ENCODE peak calls at places on chromosomes 11 and 22, in five cellular contexts. Y is left colon; P is psoas muscle; K is WTC11; I is stimulated activated CD8-positive, alpha-beta memory T cell treated with anti-CD3 and anti-CD28 coated beads, Interleukin-15, amount 100 ng/mL, for 1 hour. Z is an unnamed sample.

GRCh38 chr11:116342148-116342547 is 430.6 kb downstream of the BUD13 start:
- DNase-seq in Y (no peak), P (no peak), K (no peak), I (no peak), Z (no peak)

GRCh38 chr22:37077802-37078448 is 26.4 kb downstream of the KCTD17 start:
- DNase-seq in Y (peak; percentile 75), P (peak; percentile 52), K (peak; percentile 89), I (peak; percentile 73), Z (no peak)

GRCh38 chr22:49046546-49047305 is 780.9 kb downstream of the BRD1 start:
- DNase-seq in Y (peak; percentile 32), P (no peak), K (peak; percentile 90), I (no peak), Z (no peak)

GRCh38 chr11:59141673-59142460 is 789 bp upstream of the FAM111A start:
- DNase-seq in Y (no peak), P (no peak), K (no peak), I (no peak), Z (no peak)

GRCh38 chr11:9060700-9061111 is 30.7 kb downstream of the SCUBE2 start:
- DNase-seq in Y (no peak), P (no peak), K (peak; percentile 41), I (no peak), Z (no peak)

GRCh38 chr11:69538840-69539239 is 57.4 kb downstream of the LINC01488 start:
- DNase-seq in Y (no peak), P (no peak), K (no peak), I (no peak), Z (no peak)

GRCh38 chr11:14446701-14447169 is 52.9 kb downstream of the COPB1 start:
- DNase-seq in Y (no peak), P (no peak), K (no peak), I (no peak), Z (no peak)

GRCh38 chr22:20545681-20546521 is 38.5 kb downstream of the MED15 start:
- DNase-seq in Y (no peak), P (no peak), K (no peak), I (no peak), Z (no peak)

GRCh38 chr11:14422052-14422813 is 63.2 kb upstream of the RRAS2 start:
- DNase-seq in Y (peak; percentile 51), P (peak; percentile 92), K (peak; percentile 69), I (no peak), Z (no peak)

GRCh38 chr11:63620928-63621539 is 6.8 kb upstream of the PLAAT3 start:
- DNase-seq in Y (no peak), P (no peak), K (no peak), I (no peak), Z (no peak)

GRCh38 chr22:46737105-46737975 is 712 bp downstream of the CERK start:
- DNase-seq in Y (peak; percentile 63), P (peak; percentile 49), K (peak; percentile 58), I (no peak), Z (no peak)